ENCODE peak calls at places on chromosomes 7 and 10, in eight cellular contexts. One of them, this sample, is unnamed.
A peak's percentile ranks its signal among the peaks of the same experiment; 100 is the strongest.

GRCh38 chr10:45374451-45375052 is 536 bp downstream of the ALOX5 start:
- DNase-seq in stimulated activated CD4-positive, alpha-beta T cell treated with anti-CD3 and anti-CD28 coated beads, Interleukin-1b, Interleukin-23, amount 100 ng/mL, for 4 hours: no peak
- DNase-seq in aorta: no peak
- DNase-seq in MCF 10A: no peak
- DNase-seq in neural crest cell: no peak
- DNase-seq in CD8-positive, alpha-beta memory T cell: no peak
- DNase-seq in effector CD4-positive, alpha-beta T cell: no peak
- DNase-seq in T-helper 1 cell: no peak
- DNase-seq in this sample: no peak

GRCh38 chr10:124180947-124181549 is 87.7 kb upstream of the CHST15 start:
- DNase-seq in aorta: no peak
- DNase-seq in stimulated activated CD4-positive, alpha-beta T cell treated with anti-CD3 and anti-CD28 coated beads, Interleukin-1b, Interleukin-23, amount 100 ng/mL, for 4 hours: no peak
- DNase-seq in neural crest cell: no peak
- DNase-seq in CD8-positive, alpha-beta memory T cell: no peak
- DNase-seq in effector CD4-positive, alpha-beta T cell: no peak
- DNase-seq in MCF 10A: peak; percentile 29
- DNase-seq in T-helper 1 cell: no peak
- DNase-seq in this sample: no peak

GRCh38 chr7:139246905-139247304 is 15.9 kb downstream of the UBN2 start:
- DNase-seq in aorta: no peak
- DNase-seq in neural crest cell: no peak
- DNase-seq in effector CD4-positive, alpha-beta T cell: no peak
- DNase-seq in CD8-positive, alpha-beta memory T cell: no peak
- DNase-seq in MCF 10A: peak; percentile 18
- DNase-seq in T-helper 1 cell: no peak
- DNase-seq in stimulated activated CD4-positive, alpha-beta T cell treated with anti-CD3 and anti-CD28 coated beads, Interleukin-1b, Interleukin-23, amount 100 ng/mL, for 4 hours: no peak
- DNase-seq in this sample: no peak

GRCh38 chr10:32501906-32502305 is 56.0 kb downstream of the CCDC7 start:
- DNase-seq in stimulated activated CD4-positive, alpha-beta T cell treated with anti-CD3 and anti-CD28 coated beads, Interleukin-1b, Interleukin-23, amount 100 ng/mL, for 4 hours: no peak
- DNase-seq in neural crest cell: no peak
- DNase-seq in CD8-positive, alpha-beta memory T cell: no peak
- DNase-seq in effector CD4-positive, alpha-beta T cell: no peak
- DNase-seq in aorta: no peak
- DNase-seq in T-helper 1 cell: no peak
- DNase-seq in MCF 10A: no peak
- DNase-seq in this sample: no peak

GRCh38 chr10:88039496-88040200 is 176.2 kb downstream of the PTEN start:
- DNase-seq in neural crest cell: no peak
- DNase-seq in CD8-positive, alpha-beta memory T cell: no peak
- DNase-seq in aorta: no peak
- DNase-seq in effector CD4-positive, alpha-beta T cell: no peak
- DNase-seq in MCF 10A: peak; percentile 53
- DNase-seq in stimulated activated CD4-positive, alpha-beta T cell treated with anti-CD3 and anti-CD28 coated beads, Interleukin-1b, Interleukin-23, amount 100 ng/mL, for 4 hours: no peak
- DNase-seq in T-helper 1 cell: no peak
- DNase-seq in this sample: no peak

GRCh38 chr7:86453454-86453853 is 190.3 kb upstream of the GRM3 start:
- DNase-seq in aorta: no peak
- DNase-seq in CD8-positive, alpha-beta memory T cell: no peak
- DNase-seq in stimulated activated CD4-positive, alpha-beta T cell treated with anti-CD3 and anti-CD28 coated beads, Interleukin-1b, Interleukin-23, amount 100 ng/mL, for 4 hours: no peak
- DNase-seq in effector CD4-positive, alpha-beta T cell: no peak
- DNase-seq in neural crest cell: no peak
- DNase-seq in T-helper 1 cell: no peak
- DNase-seq in MCF 10A: no peak
- DNase-seq in this sample: no peak

GRCh38 chr10:86953747-86954680 is 3.4 kb downstream of the MMRN2 start:
- DNase-seq in neural crest cell: peak; percentile 80
- DNase-seq in MCF 10A: no peak
- DNase-seq in aorta: peak; percentile 89
- DNase-seq in CD8-positive, alpha-beta memory T cell: no peak
- DNase-seq in stimulated activated CD4-positive, alpha-beta T cell treated with anti-CD3 and anti-CD28 coated beads, Interleukin-1b, Interleukin-23, amount 100 ng/mL, for 4 hours: no peak
- DNase-seq in T-helper 1 cell: no peak
- DNase-seq in effector CD4-positive, alpha-beta T cell: no peak
- DNase-seq in this sample: no peak

GRCh38 chr7:85095816-85096215 is 91.0 kb downstream of the SEMA3D start:
- DNase-seq in CD8-positive, alpha-beta memory T cell: no peak
- DNase-seq in aorta: no peak
- DNase-seq in neural crest cell: no peak
- DNase-seq in T-helper 1 cell: no peak
- DNase-seq in effector CD4-positive, alpha-beta T cell: no peak
- DNase-seq in MCF 10A: no peak
- DNase-seq in stimulated activated CD4-positive, alpha-beta T cell treated with anti-CD3 and anti-CD28 coated beads, Interleukin-1b, Interleukin-23, amount 100 ng/mL, for 4 hours: no peak
- DNase-seq in this sample: no peak

GRCh38 chr7:43749383-43749940 is 9.0 kb upstream of the BLVRA start:
- DNase-seq in stimulated activated CD4-positive, alpha-beta T cell treated with anti-CD3 and anti-CD28 coated beads, Interleukin-1b, Interleukin-23, amount 100 ng/mL, for 4 hours: no peak
- DNase-seq in aorta: no peak
- DNase-seq in neural crest cell: no peak
- DNase-seq in effector CD4-positive, alpha-beta T cell: no peak
- DNase-seq in MCF 10A: no peak
- DNase-seq in T-helper 1 cell: no peak
- DNase-seq in CD8-positive, alpha-beta memory T cell: no peak
- DNase-seq in this sample: no peak

GRCh38 chr10:68559251-68559650 is 886 bp upstream of the TET1 start:
- DNase-seq in stimulated activated CD4-positive, alpha-beta T cell treated with anti-CD3 and anti-CD28 coated beads, Interleukin-1b, Interleukin-23, amount 100 ng/mL, for 4 hours: no peak
- DNase-seq in effector CD4-positive, alpha-beta T cell: no peak
- DNase-seq in MCF 10A: no peak
- DNase-seq in aorta: no peak
- DNase-seq in neural crest cell: no peak
- DNase-seq in T-helper 1 cell: no peak
- DNase-seq in CD8-positive, alpha-beta memory T cell: no peak
- DNase-seq in this sample: no peak

GRCh38 chr7:36160313-36160712 is 7.3 kb downstream of the EEPD1 start:
- DNase-seq in neural crest cell: no peak
- DNase-seq in CD8-positive, alpha-beta memory T cell: no peak
- DNase-seq in aorta: no peak
- DNase-seq in stimulated activated CD4-positive, alpha-beta T cell treated with anti-CD3 and anti-CD28 coated beads, Interleukin-1b, Interleukin-23, amount 100 ng/mL, for 4 hours: no peak
- DNase-seq in MCF 10A: no peak
- DNase-seq in effector CD4-positive, alpha-beta T cell: no peak
- DNase-seq in T-helper 1 cell: no peak
- DNase-seq in this sample: no peak

GRCh38 chr7:51326646-51327286 is 10.2 kb upstream of the COBL start:
- DNase-seq in neural crest cell: no peak
- DNase-seq in T-helper 1 cell: no peak
- DNase-seq in stimulated activated CD4-positive, alpha-beta T cell treated with anti-CD3 and anti-CD28 coated beads, Interleukin-1b, Interleukin-23, amount 100 ng/mL, for 4 hours: no peak
- DNase-seq in aorta: no peak
- DNase-seq in MCF 10A: no peak
- DNase-seq in effector CD4-positive, alpha-beta T cell: no peak
- DNase-seq in CD8-positive, alpha-beta memory T cell: no peak
- DNase-seq in this sample: no peak

GRCh38 chr10:87850742-87851205 is 12.6 kb downstream of the KLLN start:
- DNase-seq in stimulated activated CD4-positive, alpha-beta T cell treated with anti-CD3 and anti-CD28 coated beads, Interleukin-1b, Interleukin-23, amount 100 ng/mL, for 4 hours: no peak
- DNase-seq in aorta: peak; percentile 55
- DNase-seq in T-helper 1 cell: peak; percentile 39
- DNase-seq in neural crest cell: peak; percentile 13
- DNase-seq in MCF 10A: peak; percentile 72
- DNase-seq in effector CD4-positive, alpha-beta T cell: peak; percentile 31
- DNase-seq in CD8-positive, alpha-beta memory T cell: peak; percentile 11
- DNase-seq in this sample: peak; percentile 31

GRCh38 chr7:55476071-55476803 is 96.1 kb downstream of the VOPP1 start:
- DNase-seq in T-helper 1 cell: no peak
- DNase-seq in stimulated activated CD4-positive, alpha-beta T cell treated with anti-CD3 and anti-CD28 coated beads, Interleukin-1b, Interleukin-23, amount 100 ng/mL, for 4 hours: no peak
- DNase-seq in neural crest cell: no peak
- DNase-seq in effector CD4-positive, alpha-beta T cell: no peak
- DNase-seq in aorta: peak; percentile 30
- DNase-seq in CD8-positive, alpha-beta memory T cell: no peak
- DNase-seq in MCF 10A: no peak
- DNase-seq in this sample: no peak